ENCODE peak calls at places on chromosomes 2 and 18, in seven cellular contexts. H, M, C, X, Y, W and E are unnamed samples. For H3K4me1 and H3K9me3, the result is how much of the 10 kb centered on the place peaks cover.

GRCh38 chr2:180970052-180970451 is 10.4 kb upstream of the UBE2E3 start:
- DNase-seq in M (no peak), W (no peak), X (no peak), Y (no peak), H (no peak), C (no peak), E (no peak)

GRCh38 chr18:33432857-33433256 is 7.7 kb downstream of the CCDC178 start:
- DNase-seq in H (no peak), C (no peak), W (no peak), Y (no peak), X (no peak), M (no peak), E (no peak)

GRCh38 chr2:2324565-2325101 is 6.4 kb downstream of the MYT1L start:
- DNase-seq in H (no peak), Y (no peak), C (no peak), X (no peak), M (no peak), W (no peak), E (no peak)

GRCh38 chr2:215447673-215448081 is 11.8 kb upstream of the FN1 start:
- DNase-seq in M (no peak), X (no peak), C (no peak), Y (no peak), W (no peak), H (no peak), E (no peak)

GRCh38 chr2:56565143-56565542 is 381.4 kb downstream of the CCDC85A start:
- DNase-seq in X (no peak), C (no peak), Y (no peak), M (no peak), W (no peak), H (no peak), E (no peak)

GRCh38 chr2:145598434-145598833 is 1078.5 kb upstream of the ZEB2 start:
- DNase-seq in X (no peak), H (no peak), M (no peak), Y (no peak), W (no peak), C (no peak), E (no peak)

GRCh38 chr2:122960727-122961641 is 1064.1 kb upstream of the CNTNAP5 start:
- DNase-seq in Y (no peak), H (no peak), C (peak), W (no peak), X (no peak), M (no peak), E (peak)

GRCh38 chr2:201932511-201932910 is 101.1 kb upstream of the FZD7 start:
- DNase-seq in Y (no peak), W (no peak), X (no peak), H (no peak), C (no peak), M (no peak), E (no peak)

GRCh38 chr2:123303735-123304134 is 721.4 kb upstream of the CNTNAP5 start:
- DNase-seq in C (peak), X (no peak), H (no peak), W (no peak), Y (no peak), M (no peak), E (no peak)

GRCh38 chr2:15582153-15582552 is 9.5 kb upstream of the DDX1 start:
- DNase-seq in W (no peak), H (no peak), M (no peak), Y (no peak), C (no peak), X (no peak), E (no peak)

GRCh38 chr2:169001116-169001815 is 29.9 kb downstream of the ABCB11 start:
- DNase-seq in Y (no peak), M (no peak), X (no peak), H (no peak), W (no peak), C (peak), E (no peak)

GRCh38 chr2:8121826-8122505 is 559.9 kb upstream of the ID2 start:
- DNase-seq in M (no peak), C (peak), H (no peak), W (no peak), X (no peak), Y (no peak), E (no peak)

GRCh38 chr2:195049372-195050031 is 607.5 kb upstream of the SLC39A10 start:
- DNase-seq in H (no peak), Y (no peak), W (no peak), C (no peak), M (no peak), X (no peak), E (no peak)

GRCh38 chr2:96599941-96600340 is 38.2 kb downstream of the KANSL3 start:
- DNase-seq in X (no peak), Y (no peak), M (no peak), H (no peak), C (no peak), W (no peak), E (no peak)

GRCh38 chr2:32863803-32864202 is 83.0 kb upstream of the LTBP1 start:
- DNase-seq in M (no peak), X (no peak), H (no peak), W (no peak), Y (no peak), C (no peak), E (no peak)

GRCh38 chr2:109383505-109384307 is 230.1 kb downstream of the SEPTIN10 start:
- DNase-seq in H (peak), X (no peak), W (no peak), Y (no peak), C (no peak), M (no peak), E (no peak)

GRCh38 chr18:22559414-22560282 is 141.9 kb upstream of the CTAGE1 start:
- DNase-seq in H (peak), W (peak), X (peak), Y (peak), C (peak), M (no peak), E (peak)

GRCh38 chr2:225765845-225766244 is 366.3 kb downstream of the NYAP2 start:
- DNase-seq in C (no peak), M (no peak), H (no peak), W (no peak), X (no peak), Y (no peak), E (no peak)

GRCh38 chr2:40204268-40204667 is 247.6 kb downstream of the SLC8A1 start:
- DNase-seq in C (no peak), H (no peak), M (no peak), W (no peak), Y (no peak), X (no peak), E (no peak)

GRCh38 chr18:69567813-69568488 is 167.3 kb downstream of the DOK6 start:
- DNase-seq in W (no peak), X (no peak), H (no peak), M (peak), Y (no peak), C (no peak), E (no peak)

GRCh38 chr2:205650450-205650849 is 31.9 kb upstream of the NRP2 start:
- DNase-seq in M (no peak), Y (no peak), W (no peak), C (peak), X (no peak), H (no peak), E (no peak)

GRCh38 chr2:124149571-124149970 is 124.5 kb downstream of the CNTNAP5 start:
- DNase-seq in M (no peak), Y (no peak), H (no peak), X (no peak), C (no peak), W (no peak), E (no peak)

GRCh38 chr18:24118750-24119577 is 19.9 kb upstream of the CABYR start:
- DNase-seq in X (peak), Y (peak), W (peak), H (peak), M (peak), C (peak), E (no peak)

GRCh38 chr2:186927185-186927866 is 78.4 kb upstream of the ZSWIM2 start:
- DNase-seq in H (no peak), C (no peak), M (no peak), Y (no peak), W (no peak), X (no peak), E (no peak)

GRCh38 chr2:95316466-95317122 is 19.4 kb downstream of the KCNIP3 start:
- DNase-seq in W (no peak), H (no peak), Y (no peak), X (no peak), C (peak), M (no peak), E (no peak)

GRCh38 chr2:236676131-236676873 is 106.7 kb downstream of the ACKR3 start:
- DNase-seq in H (no peak), M (no peak), X (no peak), Y (no peak), C (no peak), W (no peak), E (no peak)

GRCh38 chr18:74152906-74153305 is 4.6 kb downstream of the TIMM21 start:
- DNase-seq in C (no peak), X (no peak), Y (no peak), H (no peak), M (no peak), W (no peak), E (no peak)
- TF ChIP-seq CTCF in C (no peak), X (no peak), Y (no peak), H (no peak), M (peak), W (no peak), E (no peak)

DNA sequence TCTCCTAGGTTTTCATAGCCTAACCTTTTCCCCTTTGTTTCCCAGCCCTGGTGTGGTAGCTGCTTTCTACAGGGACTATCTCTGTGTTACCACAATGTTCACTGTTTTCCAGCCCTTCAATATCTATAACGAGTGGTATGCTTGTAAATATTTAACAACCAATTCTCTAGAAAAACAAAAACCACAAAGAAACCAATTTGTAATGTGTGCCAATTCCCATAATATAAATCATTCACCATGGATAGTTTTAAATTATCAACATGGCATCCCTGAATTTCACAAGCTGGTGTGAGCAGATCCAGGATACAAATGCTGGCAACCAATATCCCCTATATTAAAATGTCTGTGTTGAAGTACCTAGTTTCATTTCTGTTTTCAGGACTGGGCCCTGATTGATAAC is 207.5 kb upstream of the FBXO11 start:
- DNase-seq in H (no peak), W (no peak), M (no peak), C (no peak), X (no peak), Y (no peak), E (no peak)
- H3K4me1 ChIP-seq in H (under half), W (under half), M (under half), C (under half), X (under half), Y (under half), E (under half)

DNA sequence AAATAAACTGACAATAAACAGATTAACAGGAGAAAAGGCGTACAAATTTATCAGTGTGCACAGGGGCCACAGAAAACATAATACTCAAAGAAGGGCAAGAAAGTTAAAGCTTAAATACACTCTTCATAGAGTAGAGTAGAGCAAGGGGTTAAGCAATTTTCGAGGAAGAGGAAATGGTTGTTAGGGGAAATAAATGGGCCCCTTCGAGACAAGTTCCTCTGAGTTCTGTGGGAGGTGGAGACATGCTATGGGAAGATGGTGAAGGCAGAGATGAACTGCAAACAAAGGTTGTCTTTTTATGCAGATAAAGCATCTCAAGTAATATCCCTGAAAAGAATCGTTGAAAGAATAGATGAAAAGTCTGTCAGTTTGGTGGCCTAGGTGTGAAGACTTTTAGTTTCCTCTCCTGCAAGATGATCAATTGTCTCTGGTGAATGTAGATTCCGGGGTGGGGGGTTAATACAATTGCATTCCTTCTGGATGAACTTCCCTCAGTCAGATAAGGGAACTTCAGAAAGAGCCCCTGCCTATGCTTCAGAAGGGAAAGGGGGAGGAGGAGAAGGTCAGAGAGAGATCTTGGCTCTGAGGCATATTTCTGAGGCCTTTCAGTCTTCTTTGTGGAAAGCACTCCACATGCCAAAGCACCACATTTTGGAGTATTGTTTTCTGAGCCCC is 127.0 kb downstream of the METTL4 start:
- DNase-seq in M (no peak), Y (no peak), C (peak), W (no peak), X (no peak), H (no peak), E (no peak)
- H3K9me3 ChIP-seq in M (under half), Y (under half), C (under half), W (under half), X (under half), H (under half), E (under half)

DNA sequence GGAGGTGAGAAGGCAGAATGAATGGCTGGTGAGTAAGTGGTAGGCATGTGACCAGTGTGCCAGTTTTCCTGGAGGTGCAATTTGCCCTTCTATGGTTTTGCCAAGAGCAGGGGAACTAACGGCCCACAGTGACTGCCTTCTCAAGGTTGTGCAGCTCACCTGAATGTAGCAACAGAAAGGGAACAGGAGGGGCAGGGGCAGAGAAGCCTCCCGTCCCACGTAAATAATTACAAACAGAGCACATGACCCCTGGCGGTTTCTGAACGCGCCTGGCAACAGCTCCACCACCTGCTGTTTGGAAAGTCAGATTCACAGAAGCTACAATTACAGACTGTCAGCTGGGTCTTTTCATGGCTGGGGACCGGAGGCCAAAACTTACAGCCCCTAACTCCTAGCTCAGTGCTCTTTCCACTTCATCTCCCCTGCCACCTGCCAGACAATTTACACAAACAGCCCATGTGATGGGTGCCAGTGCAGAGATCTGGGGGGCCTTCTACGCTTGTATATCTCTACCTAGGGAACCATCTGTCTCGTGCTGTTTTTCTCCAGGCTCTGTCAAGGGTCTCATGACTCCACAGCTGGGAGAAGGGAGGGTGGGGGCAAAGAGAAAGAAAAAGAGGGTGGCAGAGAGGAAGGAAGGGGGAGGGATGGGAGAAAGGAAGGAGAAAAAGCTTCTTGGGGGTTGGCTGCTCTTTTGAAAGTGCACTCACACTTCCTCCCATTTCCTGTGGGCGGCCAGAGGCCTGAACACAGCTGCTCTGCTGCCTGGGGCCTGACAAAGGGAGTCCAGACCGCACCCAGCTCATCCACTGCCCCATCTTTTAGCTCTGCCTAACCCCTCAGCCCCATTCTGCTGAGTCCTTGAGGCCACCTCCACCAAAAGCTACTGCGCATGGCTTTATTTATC is 69.5 kb downstream of the POLR1A start:
- DNase-seq in X (no peak), C (peak), M (peak), Y (peak), W (peak), H (peak), E (peak)
- TF ChIP-seq CTCF in X (no peak), C (peak), M (peak), Y (peak), W (no peak), H (peak), E (no peak)

GRCh38 chr2:231672617-231673347 is 35.5 kb upstream of the PTMA start:
- DNase-seq in Y (no peak), C (peak), M (peak), X (peak), W (peak), H (peak), E (no peak)
- H3K4me1 ChIP-seq in Y (under half), C (under half), M (half or more), X (under half), W (half or more), H (under half), E (half or more)

GRCh38 chr2:129458451-129458850 is 521.0 kb upstream of the RAB6C start:
- DNase-seq in H (no peak), X (no peak), Y (no peak), W (no peak), M (no peak), C (no peak), E (no peak)

GRCh38 chr2:129457277-129457818 is 522.1 kb upstream of the RAB6C start:
- DNase-seq in M (no peak), X (no peak), H (no peak), Y (no peak), C (no peak), W (no peak), E (no peak)

GRCh38 chr2:129459200-129459876 is 520.1 kb upstream of the RAB6C start:
- DNase-seq in M (no peak), Y (no peak), C (no peak), X (no peak), W (no peak), H (no peak), E (no peak)

GRCh38 chr2:129456681-129457080 is 522.8 kb upstream of the RAB6C start:
- DNase-seq in W (no peak), X (no peak), H (no peak), Y (no peak), M (no peak), C (no peak), E (no peak)

GRCh38 chr2:129458006-129458405 is 521.5 kb upstream of the RAB6C start:
- DNase-seq in Y (no peak), M (no peak), X (no peak), H (no peak), C (no peak), W (no peak), E (no peak)
- H3K9me3 ChIP-seq in Y (under half), M (under half), X (under half), H (under half), C (under half), W (under half), E (under half)

GRCh38 chr2:144452169-144453038 is 67.5 kb downstream of the ZEB2 start:
- DNase-seq in C (peak), W (no peak), H (no peak), M (no peak), X (peak), Y (no peak), E (no peak)
- TF ChIP-seq CTCF in C (peak), W (no peak), H (no peak), M (peak), X (no peak), Y (no peak), E (no peak)